ENCODE peak calls at places on chromosomes 13 and 19, in five cellular contexts. Q is stimulated activated CD4-positive, alpha-beta T cell treated with anti-CD3 and anti-CD28 coated beads, Interleukin-4, amount 100 ng/mL, for 48 hours; M is NCI-H1092 treated with DMSO at 0.1 percent for 48 hours; Y is GF-D8; P is AG09319. B is an unnamed sample.

GRCh38 chr19:53879145-53880037 is 2.6 kb upstream of the PRKCG start:
- DNase-seq in Q (peak), M (peak), Y (peak), P (peak), B (peak)

GRCh38 chr13:40070357-40070756 is 414.9 kb downstream of the COG6 start:
- DNase-seq in Q (no peak), M (no peak), Y (no peak), P (no peak), B (no peak)

GRCh38 chr13:52137489-52137888 is 8.6 kb upstream of the NEK5 start:
- DNase-seq in Q (no peak), M (no peak), Y (no peak), P (no peak), B (no peak)

GRCh38 chr19:38661996-38662395 is 14.5 kb downstream of the ACTN4 start:
- DNase-seq in Q (no peak), M (no peak), Y (no peak), P (no peak), B (no peak)

GRCh38 chr13:45658586-45659235 is 43.2 kb upstream of the ERICH6B start:
- DNase-seq in Q (no peak), M (no peak), Y (no peak), P (peak), B (no peak)

GRCh38 chr13:30410705-30411125 is 11.6 kb upstream of the UBE2L5 start:
- DNase-seq in Q (no peak), M (no peak), Y (no peak), P (no peak), B (no peak)

GRCh38 chr19:41392775-41393174 is 4.4 kb downstream of the EXOSC5 start:
- DNase-seq in Q (no peak), M (no peak), Y (no peak), P (no peak), B (no peak)

GRCh38 chr13:95676100-95676774 is 702 bp upstream of the DNAJC3 start:
- DNase-seq in Q (no peak), M (peak), Y (peak), P (no peak), B (peak)

GRCh38 chr19:1814391-1814790 is 2.3 kb upstream of the ATP8B3 start:
- DNase-seq in Q (no peak), M (no peak), Y (no peak), P (no peak), B (no peak)

GRCh38 chr13:82070411-82070810 is 1729.5 kb upstream of the SPRY2 start:
- DNase-seq in Q (no peak), M (no peak), Y (no peak), P (no peak), B (no peak)

GRCh38 chr19:6047256-6047655 is 63.0 kb downstream of the RFX2 start:
- DNase-seq in Q (no peak), M (no peak), Y (no peak), P (no peak), B (no peak)

GRCh38 chr19:10095948-10096614 is 6.4 kb downstream of the ANGPTL6 start:
- DNase-seq in Q (peak), M (peak), Y (peak), P (peak), B (peak)

GRCh38 chr19:55254625-55254977 is 4.2 kb downstream of the PPP6R1 start:
- DNase-seq in Q (no peak), M (no peak), Y (no peak), P (no peak), B (no peak)

GRCh38 chr13:96003304-96003703 is 49.9 kb downstream of the UGGT2 start:
- DNase-seq in Q (no peak), M (no peak), Y (no peak), P (no peak), B (no peak)

GRCh38 chr19:58572818-58573657 is at the start of gene MZF1:
- DNase-seq in Q (peak), M (no peak), Y (no peak), P (peak), B (no peak)

GRCh38 chr19:11596156-11596555 is 1.1 kb upstream of the ZNF627 start:
- DNase-seq in Q (no peak), M (no peak), Y (no peak), P (no peak), B (no peak)

GRCh38 chr13:72541674-72542073 is 185.8 kb downstream of the MZT1 start:
- DNase-seq in Q (no peak), M (no peak), Y (no peak), P (no peak), B (no peak)

GRCh38 chr19:42113641-42114348 is 18.5 kb downstream of the POU2F2 start:
- DNase-seq in Q (no peak), M (peak), Y (no peak), P (peak), B (peak)

GRCh38 chr13:48235100-48235813 is 2.3 kb downstream of the ITM2B start:
- DNase-seq in Q (no peak), M (peak), Y (peak), P (no peak), B (peak)

GRCh38 chr13:19862511-19863313 is 737 bp downstream of the ZMYM5 start:
- DNase-seq in Q (peak), M (peak), Y (no peak), P (no peak), B (peak)

GRCh38 chr13:43787998-43788397 is 1.2 kb upstream of the ENOX1 start:
- DNase-seq in Q (no peak), M (no peak), Y (no peak), P (no peak), B (no peak)

GRCh38 chr19:55173717-55174409 is 6.2 kb downstream of the SYT5 start:
- DNase-seq in Q (peak), M (no peak), Y (no peak), P (peak), B (peak)

GRCh38 chr13:102138635-102139225 is 263.1 kb downstream of the FGF14 start:
- DNase-seq in Q (no peak), M (no peak), Y (no peak), P (no peak), B (no peak)

GRCh38 chr19:6393074-6393981 is at the start of gene GTF2F1:
- DNase-seq in Q (peak), M (peak), Y (peak), P (peak), B (peak)

GRCh38 chr13:24540236-24541126 is 27.9 kb upstream of the PARP4 start:
- DNase-seq in Q (no peak), M (no peak), Y (no peak), P (no peak), B (no peak)

GRCh38 chr13:60583196-60583908 is 186.3 kb downstream of the TDRD3 start:
- DNase-seq in Q (no peak), M (no peak), Y (peak), P (peak), B (peak)

GRCh38 chr13:72145383-72145782 is 278.4 kb upstream of the DACH1 start:
- DNase-seq in Q (no peak), M (no peak), Y (no peak), P (no peak), B (no peak)